ENCODE peak calls at places on chromosomes 13 and 19, in seven cellular contexts. I is WTC11, Y is H1, P is HEK293T, O is GM12878, H is K562, L is HepG2. A is an unnamed sample.
A peak's percentile ranks its signal among the peaks of the same experiment; 100 is the strongest.

GRCh38 chr13:77492982-77493381 is 42.5 kb upstream of the SCEL start:
- DNase-seq in H (no peak), I (no peak), Y (no peak), O (no peak), L (peak; percentile 4), P (peak; percentile 55), A (peak; percentile 23)

GRCh38 chr13:62320129-62320724 is 904.6 kb upstream of the PCDH20 start:
- DNase-seq in O (peak; percentile 36), P (peak; percentile 73), I (no peak), H (peak; percentile 1), Y (no peak), L (peak; percentile 22), A (peak; percentile 46)

GRCh38 chr13:93727301-93728141 is 500.9 kb downstream of the GPC6 start:
- DNase-seq in O (no peak), I (no peak), L (peak; percentile 46), H (no peak), Y (no peak), P (no peak), A (no peak)

GRCh38 chr19:46574533-46574932 is 26.6 kb upstream of the CALM3 start:
- DNase-seq in L (no peak), O (no peak), I (no peak), Y (no peak), P (no peak), H (peak; percentile 59), A (no peak)

GRCh38 chr13:112887557-112887991 is 81.4 kb upstream of the MCF2L start:
- DNase-seq in O (no peak), I (no peak), Y (no peak), L (no peak), H (no peak), P (no peak), A (no peak)

GRCh38 chr13:30648522-30649012 is 30.8 kb downstream of the USPL1 start:
- DNase-seq in L (peak; percentile 5), H (no peak), O (no peak), I (no peak), Y (no peak), P (no peak), A (no peak)

GRCh38 chr13:79663420-79663819 is 182.5 kb downstream of the NDFIP2 start:
- DNase-seq in L (no peak), O (no peak), H (no peak), I (no peak), Y (no peak), P (no peak), A (no peak)

GRCh38 chr13:76330756-76331155 is 555.4 kb downstream of the KCTD12 start:
- DNase-seq in I (no peak), Y (no peak), P (no peak), L (no peak), H (no peak), O (no peak), A (no peak)

GRCh38 chr13:20882206-20882605 is 20.3 kb downstream of the XPO4 start:
- DNase-seq in Y (peak; percentile 49), L (no peak), P (no peak), H (no peak), O (no peak), I (no peak), A (no peak)

GRCh38 chr13:81406639-81407292 is 1065.8 kb upstream of the SPRY2 start:
- DNase-seq in L (no peak), I (no peak), P (no peak), O (peak; percentile 38), H (no peak), Y (no peak), A (no peak)

DNA sequence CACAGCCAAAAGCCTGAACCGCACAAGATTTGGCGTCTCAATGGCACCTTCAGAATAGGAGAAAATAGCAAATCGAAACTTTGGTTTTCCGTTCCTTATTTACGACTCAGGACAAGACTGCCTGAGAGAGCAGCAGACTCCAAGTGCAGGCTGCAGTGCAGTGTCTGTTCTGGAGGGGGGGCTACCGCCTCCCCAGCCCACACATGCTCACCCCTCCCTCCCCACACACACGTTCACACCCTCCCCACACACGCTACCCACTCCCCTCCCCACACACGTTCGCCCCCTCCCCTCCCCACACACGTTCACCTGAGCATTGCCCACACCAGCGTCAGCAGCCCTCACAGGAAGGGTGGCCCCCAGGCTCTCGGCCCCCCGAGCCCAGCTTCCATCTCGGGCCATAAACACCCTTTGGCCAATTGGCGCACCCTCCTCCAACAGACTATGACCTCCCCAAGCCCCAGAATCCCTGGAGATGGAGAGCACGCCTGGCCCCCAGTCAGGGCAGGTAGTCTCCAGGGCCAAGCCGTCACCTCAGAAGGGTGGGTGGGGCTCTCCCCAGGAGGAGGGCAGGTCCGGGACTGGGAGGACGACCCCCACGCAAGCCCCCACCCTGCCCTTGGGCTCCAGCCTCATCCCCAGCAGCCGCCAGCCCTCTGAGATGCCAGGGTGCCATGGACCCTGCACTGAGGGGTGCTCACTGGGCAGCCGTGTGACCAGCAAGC is 27.6 kb downstream of the RASA3 start:
- DNase-seq in I (peak; percentile 7), H (no peak), Y (no peak), O (no peak), P (no peak), L (no peak), A (no peak)
- TF ChIP-seq SP1 in I (no peak), H (no peak), Y (no peak), O (no peak), P (no peak), L (no peak), A (no peak)

DNA sequence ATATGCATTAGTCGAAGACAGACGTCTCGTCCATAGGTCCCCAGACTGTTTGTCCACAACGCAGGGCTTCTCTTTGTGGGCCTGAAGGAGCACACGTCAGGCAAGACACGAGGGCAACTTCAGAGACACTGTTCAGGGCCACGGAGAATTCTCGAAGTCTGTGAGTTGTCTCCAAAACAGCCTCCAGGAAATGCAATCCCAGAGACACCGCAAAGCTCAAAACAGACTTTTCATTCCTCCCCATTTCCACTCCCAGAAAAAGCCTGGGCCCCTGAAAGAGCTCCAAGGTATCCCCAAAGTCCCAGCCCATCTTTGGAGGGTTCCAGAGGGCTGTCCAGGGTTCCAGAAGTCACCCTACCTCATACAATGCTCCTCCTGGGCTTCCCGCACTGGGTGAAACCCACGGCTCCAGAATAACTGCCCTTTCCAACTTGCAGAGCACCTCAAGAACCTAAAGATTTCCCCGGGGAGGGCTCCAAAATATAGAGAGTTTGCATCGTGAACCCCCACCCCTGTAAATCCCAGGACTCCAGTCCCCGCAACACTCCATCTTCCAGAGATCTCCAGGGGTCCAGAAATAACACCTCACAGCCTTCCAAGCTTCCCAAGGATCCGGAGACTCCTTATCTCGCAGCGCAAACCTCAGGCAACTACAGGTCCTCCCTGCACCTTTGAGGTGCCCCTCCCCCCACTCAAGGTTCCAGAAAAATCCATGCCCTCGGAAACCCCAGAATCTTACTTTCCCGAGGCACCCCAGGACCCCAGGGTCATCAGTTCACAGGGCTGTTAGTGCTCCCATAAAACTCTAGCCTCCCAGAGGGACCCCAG is 690 bp upstream of the FTL start:
- DNase-seq in I (peak; percentile 54), P (no peak), Y (peak; percentile 78), H (peak; percentile 83), L (peak; percentile 34), O (no peak), A (no peak)
- TF ChIP-seq SP1 in I (no peak), P (no peak), Y (no peak), H (no peak), L (no peak), O (no peak), A (no peak)

GRCh38 chr19:33098023-33098652 is 17.2 kb downstream of the GPATCH1 start:
- DNase-seq in O (no peak), Y (no peak), I (no peak), P (no peak), L (peak; percentile 76), H (no peak), A (no peak)
- TF ChIP-seq SP1 in O (no peak), Y (no peak), I (no peak), P (no peak), L (no peak), H (no peak), A (no peak)

GRCh38 chr13:45812599-45813372 is 38.8 kb downstream of the SIAH3 start:
- DNase-seq in I (no peak), O (no peak), L (no peak), H (no peak), P (no peak), Y (no peak), A (no peak)

GRCh38 chr13:45809810-45810394 is 41.7 kb downstream of the SIAH3 start:
- DNase-seq in P (no peak), H (no peak), I (no peak), L (no peak), O (no peak), Y (no peak), A (no peak)

GRCh38 chr13:45811891-45812583 is 39.5 kb downstream of the SIAH3 start:
- DNase-seq in O (no peak), L (no peak), Y (no peak), H (no peak), I (no peak), P (no peak), A (no peak)

GRCh38 chr13:45807520-45808099 is 43.9 kb downstream of the SIAH3 start:
- DNase-seq in L (peak; percentile 60), P (peak; percentile 59), H (peak; percentile 44), O (peak; percentile 8), Y (no peak), I (peak; percentile 40), A (peak; percentile 62)
- TF ChIP-seq SP1 in L (no peak), P (no peak), H (no peak), O (no peak), Y (no peak), I (no peak), A (no peak)

A was measured in HCT116.